ENCODE peak calls at places on chromosome 13, in six cellular contexts. One of them, this sample, is unnamed.

GRCh38 chr13:113645329-113645728 is 12.7 kb downstream of the ATP4B start:
- DNase-seq in heart left ventricle: no peak
- DNase-seq in pancreas: no peak
- DNase-seq in tibial nerve: no peak
- DNase-seq in kidney: no peak
- DNase-seq in body of pancreas: no peak
- DNase-seq in this sample: no peak

GRCh38 chr13:112445411-112446271 is 69.5 kb downstream of the SPACA7 start:
- DNase-seq in heart left ventricle: no peak
- DNase-seq in kidney: peak; percentile 61
- DNase-seq in tibial nerve: no peak
- DNase-seq in pancreas: peak; percentile 47
- DNase-seq in body of pancreas: no peak
- DNase-seq in this sample: no peak

GRCh38 chr13:95300625-95301134 is 571 bp downstream of the ABCC4 start:
- DNase-seq in tibial nerve: peak; percentile 6
- DNase-seq in pancreas: peak; percentile 66
- DNase-seq in body of pancreas: peak; percentile 29
- DNase-seq in kidney: peak; percentile 89
- DNase-seq in heart left ventricle: peak; percentile 52
- DNase-seq in this sample: peak; percentile 80

GRCh38 chr13:50428183-50428877 is 413.1 kb downstream of the KCNRG start:
- DNase-seq in body of pancreas: no peak
- DNase-seq in heart left ventricle: no peak
- DNase-seq in tibial nerve: no peak
- DNase-seq in pancreas: no peak
- DNase-seq in kidney: no peak
- DNase-seq in this sample: peak; percentile 77

GRCh38 chr13:78997902-78998654 is 339.1 kb upstream of the OBI1 start:
- DNase-seq in tibial nerve: no peak
- DNase-seq in body of pancreas: no peak
- DNase-seq in kidney: no peak
- DNase-seq in pancreas: no peak
- DNase-seq in heart left ventricle: no peak
- DNase-seq in this sample: no peak

GRCh38 chr13:110200276-110200675 is 106.7 kb downstream of the COL4A1 start:
- DNase-seq in body of pancreas: no peak
- DNase-seq in kidney: no peak
- DNase-seq in heart left ventricle: no peak
- DNase-seq in tibial nerve: no peak
- DNase-seq in pancreas: no peak
- DNase-seq in this sample: no peak

GRCh38 chr13:82717249-82717648 is 1165.0 kb downstream of the SLITRK1 start:
- DNase-seq in kidney: no peak
- DNase-seq in heart left ventricle: no peak
- DNase-seq in pancreas: no peak
- DNase-seq in body of pancreas: no peak
- DNase-seq in tibial nerve: no peak
- DNase-seq in this sample: peak; percentile 41

GRCh38 chr13:34654682-34655081 is 287.4 kb upstream of the NBEA start:
- DNase-seq in kidney: no peak
- DNase-seq in heart left ventricle: no peak
- DNase-seq in body of pancreas: no peak
- DNase-seq in tibial nerve: no peak
- DNase-seq in pancreas: no peak
- DNase-seq in this sample: no peak

GRCh38 chr13:102911336-102911735 is 65.5 kb downstream of the ERCC5 start:
- DNase-seq in tibial nerve: no peak
- DNase-seq in kidney: no peak
- DNase-seq in heart left ventricle: no peak
- DNase-seq in pancreas: no peak
- DNase-seq in body of pancreas: no peak
- DNase-seq in this sample: no peak

GRCh38 chr13:84430441-84430840 is 548.2 kb upstream of the SLITRK1 start:
- DNase-seq in body of pancreas: no peak
- DNase-seq in tibial nerve: no peak
- DNase-seq in kidney: no peak
- DNase-seq in heart left ventricle: no peak
- DNase-seq in pancreas: no peak
- DNase-seq in this sample: no peak

GRCh38 chr13:31045621-31046081 is 113.2 kb downstream of the TEX26 start:
- DNase-seq in body of pancreas: peak; percentile 21
- DNase-seq in kidney: peak; percentile 92
- DNase-seq in tibial nerve: no peak
- DNase-seq in heart left ventricle: peak; percentile 21
- DNase-seq in pancreas: no peak
- DNase-seq in this sample: peak; percentile 78

GRCh38 chr13:102555914-102556553 is 40.8 kb upstream of the TPP2 start:
- DNase-seq in kidney: no peak
- DNase-seq in heart left ventricle: no peak
- DNase-seq in pancreas: no peak
- DNase-seq in body of pancreas: no peak
- DNase-seq in tibial nerve: no peak
- DNase-seq in this sample: no peak

GRCh38 chr13:37090912-37091311 is 14.6 kb downstream of the CSNK1A1L start:
- DNase-seq in heart left ventricle: no peak
- DNase-seq in body of pancreas: no peak
- DNase-seq in tibial nerve: no peak
- DNase-seq in kidney: no peak
- DNase-seq in pancreas: no peak
- DNase-seq in this sample: no peak

GRCh38 chr13:112062619-112063308 is 4.2 kb upstream of the SOX1 start:
- DNase-seq in kidney: no peak
- DNase-seq in pancreas: no peak
- DNase-seq in heart left ventricle: no peak
- DNase-seq in body of pancreas: no peak
- DNase-seq in tibial nerve: no peak
- DNase-seq in this sample: no peak

GRCh38 chr13:49165798-49166752 is 54.1 kb upstream of the MLNR start:
- DNase-seq in body of pancreas: peak; percentile 17
- DNase-seq in pancreas: no peak
- DNase-seq in kidney: peak; percentile 37
- DNase-seq in heart left ventricle: no peak
- DNase-seq in tibial nerve: no peak
- DNase-seq in this sample: no peak

GRCh38 chr13:21661510-21661909 is 9.4 kb upstream of the FGF9 start:
- DNase-seq in tibial nerve: no peak
- DNase-seq in kidney: no peak
- DNase-seq in body of pancreas: no peak
- DNase-seq in heart left ventricle: no peak
- DNase-seq in pancreas: no peak
- DNase-seq in this sample: no peak

GRCh38 chr13:97221046-97221445 is 1.1 kb upstream of the MBNL2 start:
- DNase-seq in heart left ventricle: no peak
- DNase-seq in body of pancreas: no peak
- DNase-seq in pancreas: no peak
- DNase-seq in tibial nerve: no peak
- DNase-seq in kidney: no peak
- DNase-seq in this sample: no peak

GRCh38 chr13:31827707-31828106 is 88.4 kb downstream of the RXFP2 start:
- DNase-seq in pancreas: no peak
- DNase-seq in body of pancreas: no peak
- DNase-seq in heart left ventricle: no peak
- DNase-seq in kidney: no peak
- DNase-seq in tibial nerve: no peak
- DNase-seq in this sample: no peak

GRCh38 chr13:84670245-84670644 is 788.0 kb upstream of the SLITRK1 start:
- DNase-seq in heart left ventricle: no peak
- DNase-seq in body of pancreas: no peak
- DNase-seq in tibial nerve: no peak
- DNase-seq in kidney: no peak
- DNase-seq in pancreas: no peak
- DNase-seq in this sample: no peak

GRCh38 chr13:102774596-102775375 is 1.2 kb upstream of the TEX30 start:
- DNase-seq in pancreas: no peak
- DNase-seq in kidney: no peak
- DNase-seq in tibial nerve: no peak
- DNase-seq in heart left ventricle: no peak
- DNase-seq in body of pancreas: no peak
- DNase-seq in this sample: peak; percentile 34

GRCh38 chr13:97359181-97360057 is 74.5 kb upstream of the RAP2A start:
- DNase-seq in body of pancreas: peak; percentile 56
- DNase-seq in pancreas: no peak
- DNase-seq in heart left ventricle: peak; percentile 51
- DNase-seq in kidney: no peak
- DNase-seq in tibial nerve: peak; percentile 84
- DNase-seq in this sample: peak; percentile 87

GRCh38 chr13:86986448-86986847 is 684.7 kb upstream of the SLITRK5 start:
- DNase-seq in kidney: no peak
- DNase-seq in tibial nerve: no peak
- DNase-seq in pancreas: no peak
- DNase-seq in heart left ventricle: no peak
- DNase-seq in body of pancreas: no peak
- DNase-seq in this sample: no peak

GRCh38 chr13:114140909-114141255 is 8.5 kb upstream of the RASA3 start:
- DNase-seq in body of pancreas: no peak
- DNase-seq in kidney: peak; percentile 49
- DNase-seq in tibial nerve: no peak
- DNase-seq in pancreas: peak; percentile 35
- DNase-seq in heart left ventricle: no peak
- DNase-seq in this sample: no peak

GRCh38 chr13:106520205-106521004 is 15.1 kb downstream of the EFNB2 start:
- DNase-seq in body of pancreas: no peak
- DNase-seq in pancreas: no peak
- DNase-seq in kidney: no peak
- DNase-seq in tibial nerve: no peak
- DNase-seq in heart left ventricle: no peak
- DNase-seq in this sample: no peak

GRCh38 chr13:28532226-28533048 is 37.5 kb upstream of the FLT1 start:
- DNase-seq in tibial nerve: no peak
- DNase-seq in heart left ventricle: peak; percentile 51
- DNase-seq in body of pancreas: no peak
- DNase-seq in pancreas: peak; percentile 62
- DNase-seq in kidney: peak; percentile 81
- DNase-seq in this sample: no peak

GRCh38 chr13:113648218-113648615 is 9.8 kb downstream of the ATP4B start:
- DNase-seq in heart left ventricle: peak; percentile 7
- DNase-seq in pancreas: peak; percentile 52
- DNase-seq in kidney: peak; percentile 73
- DNase-seq in body of pancreas: peak; percentile 10
- DNase-seq in tibial nerve: no peak
- DNase-seq in this sample: peak; percentile 0

GRCh38 chr13:32165791-32166190 is 134.2 kb downstream of the FRY start:
- DNase-seq in tibial nerve: no peak
- DNase-seq in kidney: no peak
- DNase-seq in body of pancreas: no peak
- DNase-seq in pancreas: no peak
- DNase-seq in heart left ventricle: peak; percentile 64
- DNase-seq in this sample: no peak

GRCh38 chr13:33800646-33801186 is 17.2 kb upstream of the RFC3 start:
- DNase-seq in body of pancreas: no peak
- DNase-seq in heart left ventricle: no peak
- DNase-seq in kidney: no peak
- DNase-seq in pancreas: no peak
- DNase-seq in tibial nerve: no peak
- DNase-seq in this sample: no peak

GRCh38 chr13:50599046-50599445 is 244.4 kb downstream of the DLEU7 start:
- DNase-seq in heart left ventricle: no peak
- DNase-seq in tibial nerve: no peak
- DNase-seq in pancreas: no peak
- DNase-seq in kidney: no peak
- DNase-seq in body of pancreas: no peak
- DNase-seq in this sample: no peak

DNA sequence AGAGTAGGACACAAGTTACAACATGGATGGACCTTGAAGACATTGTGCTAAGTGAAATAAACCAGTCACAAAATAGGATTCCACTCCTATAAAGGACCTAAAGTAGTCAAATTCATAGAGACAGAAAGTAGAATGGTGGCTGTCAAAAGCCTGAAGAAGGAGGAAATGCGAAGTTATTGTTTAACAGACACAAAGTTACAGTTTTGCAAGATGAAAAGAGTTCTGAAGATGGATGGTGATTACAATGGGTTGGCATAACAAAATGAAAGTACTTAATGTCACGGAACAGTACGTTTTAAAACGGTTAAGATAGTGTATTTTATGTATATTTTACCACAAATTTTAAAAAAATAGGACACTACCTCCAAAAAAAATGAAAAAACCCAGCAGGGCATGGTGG is 34.8 kb downstream of the FOXO1 start:
- DNase-seq in body of pancreas: no peak
- DNase-seq in kidney: no peak
- DNase-seq in pancreas: no peak
- DNase-seq in tibial nerve: no peak
- DNase-seq in heart left ventricle: no peak
- DNase-seq in this sample: no peak
- H3K4me1 ChIP-seq in body of pancreas: peaks cover 42% of the 10 kb centered on the region
- H3K4me1 ChIP-seq in kidney: peaks cover 9% of the 10 kb centered on the region
- H3K4me1 ChIP-seq in pancreas: peaks cover 13% of the 10 kb centered on the region
- H3K4me1 ChIP-seq in tibial nerve: peaks cover 22% of the 10 kb centered on the region
- H3K4me1 ChIP-seq in heart left ventricle: no peaks in the 10 kb centered on the region
- H3K4me1 ChIP-seq in this sample: no peaks in the 10 kb centered on the region

DNA sequence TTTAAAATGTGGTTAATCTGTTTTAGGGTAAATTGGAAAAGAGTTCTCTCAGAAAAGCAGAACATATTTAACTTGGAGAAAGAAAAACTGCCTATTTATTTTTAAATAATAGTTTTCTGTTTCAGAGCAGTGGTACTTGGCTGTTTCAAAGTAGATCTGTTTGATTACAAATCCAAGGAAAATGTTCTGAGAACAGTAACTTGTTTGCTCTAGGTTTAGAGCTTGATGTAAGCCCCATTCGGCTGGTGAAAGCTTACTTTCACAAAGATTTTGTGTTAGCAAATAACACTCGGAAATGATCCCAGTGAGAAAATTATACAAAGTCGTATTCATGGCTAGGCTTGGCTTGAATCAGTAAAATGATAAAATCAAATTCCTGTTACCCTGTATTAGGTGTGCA is 395.8 kb upstream of the GPC6 start:
- DNase-seq in kidney: no peak
- DNase-seq in pancreas: no peak
- DNase-seq in heart left ventricle: no peak
- DNase-seq in tibial nerve: no peak
- DNase-seq in body of pancreas: no peak
- DNase-seq in this sample: no peak
- H3K4me3 ChIP-seq in kidney: no peak overlapping the region
- H3K4me3 ChIP-seq in pancreas: no peak overlapping the region
- H3K4me3 ChIP-seq in heart left ventricle: no peak overlapping the region
- H3K4me3 ChIP-seq in tibial nerve: no peak overlapping the region
- H3K4me3 ChIP-seq in body of pancreas: no peak overlapping the region
- H3K4me3 ChIP-seq in this sample: no peak overlapping the region

GRCh38 chr13:27448308-27448707 is 2.1 kb downstream of the MTIF3 start:
- DNase-seq in tibial nerve: no peak
- DNase-seq in pancreas: no peak
- DNase-seq in body of pancreas: no peak
- DNase-seq in heart left ventricle: no peak
- DNase-seq in kidney: no peak
- DNase-seq in this sample: no peak
- H3K4me1 ChIP-seq in tibial nerve: peaks cover 19% of the 10 kb centered on the region
- H3K4me1 ChIP-seq in pancreas: peaks cover 11% of the 10 kb centered on the region
- H3K4me1 ChIP-seq in body of pancreas: peaks cover 30% of the 10 kb centered on the region
- H3K4me1 ChIP-seq in heart left ventricle: peaks cover 28% of the 10 kb centered on the region
- H3K4me1 ChIP-seq in kidney: peaks cover 7% of the 10 kb centered on the region
- H3K4me1 ChIP-seq in this sample: no peaks in the 10 kb centered on the region

DNA sequence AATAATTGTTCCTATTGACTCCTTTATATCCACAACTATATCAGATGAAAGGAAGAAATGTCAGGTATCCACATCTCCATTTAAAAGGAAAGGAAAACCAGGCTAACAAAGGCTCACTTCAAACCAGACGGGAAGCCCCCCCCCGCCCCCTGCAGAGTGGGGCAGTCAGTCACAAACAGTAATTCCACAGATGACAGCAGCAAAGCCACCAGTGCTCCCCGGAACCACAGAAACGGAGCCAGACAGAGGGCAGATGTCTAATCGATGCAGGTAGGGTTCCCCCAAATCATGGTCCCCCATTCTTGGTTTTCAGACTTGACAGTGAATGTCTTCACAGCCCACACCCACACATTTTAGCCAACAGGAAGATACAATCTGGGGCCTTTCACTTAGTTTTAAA is 100.8 kb downstream of the STK24 start:
- DNase-seq in body of pancreas: no peak
- DNase-seq in heart left ventricle: no peak
- DNase-seq in pancreas: no peak
- DNase-seq in tibial nerve: no peak
- DNase-seq in kidney: peak; percentile 13
- DNase-seq in this sample: no peak
- H3K4me3 ChIP-seq in body of pancreas: no peak overlapping the region
- H3K4me3 ChIP-seq in heart left ventricle: no peak overlapping the region
- H3K4me3 ChIP-seq in pancreas: no peak overlapping the region
- H3K4me3 ChIP-seq in tibial nerve: no peak overlapping the region
- H3K4me3 ChIP-seq in kidney: no peak overlapping the region
- H3K4me3 ChIP-seq in this sample: no peak overlapping the region